ENCODE peak calls at places on chromosomes 3 and 15, in ten cellular contexts. M is iPS-NIHi11, X is adrenal gland, T is HT1080, G is fibroblast of the aortic adventitia, A is upper lobe of left lung, R is HEK293T, J is HFFc6, E is Daoy, H is GF-D8. D is an unnamed sample.

GRCh38 chr15:33392453-33392852 is 81.7 kb downstream of the RYR3 start:
- DNase-seq in M (peak), X (no peak), T (no peak), G (no peak), A (no peak), R (no peak), J (no peak), E (no peak), H (no peak), D (no peak)

GRCh38 chr15:45458746-45459403 is 63.7 kb downstream of the SLC30A4 start:
- DNase-seq in M (peak), X (peak), T (peak), G (peak), A (no peak), R (peak), J (peak), E (peak), H (no peak), D (peak)

GRCh38 chr3:64049832-64050231 is 26.5 kb upstream of the PSMD6 start:
- DNase-seq in M (peak), X (no peak), T (no peak), G (no peak), A (no peak), R (no peak), J (no peak), E (no peak), H (no peak), D (no peak)

GRCh38 chr3:184523825-184524615 is 37.6 kb upstream of the EPHB3 start:
- DNase-seq in M (peak), X (no peak), T (peak), G (peak), A (no peak), R (peak), J (peak), E (peak), H (no peak), D (no peak)

GRCh38 chr3:151085889-151086483 is 522 bp downstream of the MED12L start:
- DNase-seq in M (peak), X (peak), T (peak), G (no peak), A (peak), R (peak), J (no peak), E (peak), H (no peak), D (peak)

GRCh38 chr15:26148461-26148860 is 285.3 kb upstream of the ATP10A start:
- DNase-seq in M (no peak), X (no peak), T (no peak), G (no peak), A (no peak), R (no peak), J (no peak), E (peak), H (no peak), D (no peak)

GRCh38 chr3:98259707-98260106 is 4.3 kb upstream of the OR5H6 start:
- DNase-seq in M (no peak), X (no peak), T (peak), G (no peak), A (no peak), R (peak), J (no peak), E (no peak), H (no peak), D (peak)

GRCh38 chr3:21894459-21895083 is 143.6 kb upstream of the ZNF385D start:
- DNase-seq in M (no peak), X (no peak), T (peak), G (peak), A (no peak), R (no peak), J (peak), E (no peak), H (no peak), D (peak)

GRCh38 chr15:68352401-68353062 is 75.0 kb downstream of the FEM1B start:
- DNase-seq in M (no peak), X (peak), T (peak), G (peak), A (no peak), R (no peak), J (peak), E (peak), H (peak), D (no peak)

D was measured in SK-N-DZ.